ENCODE peak calls at places on chromosomes 16 and 17, in four cellular contexts. U is ovary, K is A549, W is body of pancreas. N is an unnamed sample. For H3K4me1, the result is how much of the 10 kb centered on the place peaks cover.

GRCh38 chr17:30600062-30600829 is 123.0 kb downstream of the GOSR1 start:
- DNase-seq in U (peak), K (peak), W (peak), N (peak)

GRCh38 chr17:73278049-73278464 is 16.4 kb upstream of the CPSF4L start:
- DNase-seq in U (no peak), K (no peak), W (peak), N (no peak)

GRCh38 chr17:77924757-77925336 is 33.7 kb upstream of the TNRC6C start:
- DNase-seq in U (no peak), K (no peak), W (peak), N (no peak)

GRCh38 chr16:74480150-74481029 is 59.1 kb upstream of the CLEC18B start:
- DNase-seq in U (no peak), K (peak), W (peak), N (peak)

GRCh38 chr16:72091217-72091616 is 2.2 kb downstream of the TXNL4B start:
- DNase-seq in U (no peak), K (no peak), W (no peak), N (no peak)

GRCh38 chr16:77834600-77834963 is 46.2 kb downstream of the VAT1L start:
- DNase-seq in U (no peak), K (no peak), W (no peak), N (peak)

GRCh38 chr17:60106377-60107059 is 27.8 kb upstream of the HEATR6 start:
- DNase-seq in U (no peak), K (no peak), W (no peak), N (no peak)

GRCh38 chr17:74042744-74043486 is 160.6 kb upstream of the RPL38 start:
- DNase-seq in U (no peak), K (peak), W (no peak), N (peak)

GRCh38 chr16:30725465-30725792 is 22.8 kb upstream of the PHKG2 start:
- DNase-seq in U (no peak), K (no peak), W (no peak), N (no peak)

GRCh38 chr17:44828919-44829557 is 1.0 kb downstream of the GJC1 start:
- DNase-seq in U (no peak), K (peak), W (no peak), N (no peak)

DNA sequence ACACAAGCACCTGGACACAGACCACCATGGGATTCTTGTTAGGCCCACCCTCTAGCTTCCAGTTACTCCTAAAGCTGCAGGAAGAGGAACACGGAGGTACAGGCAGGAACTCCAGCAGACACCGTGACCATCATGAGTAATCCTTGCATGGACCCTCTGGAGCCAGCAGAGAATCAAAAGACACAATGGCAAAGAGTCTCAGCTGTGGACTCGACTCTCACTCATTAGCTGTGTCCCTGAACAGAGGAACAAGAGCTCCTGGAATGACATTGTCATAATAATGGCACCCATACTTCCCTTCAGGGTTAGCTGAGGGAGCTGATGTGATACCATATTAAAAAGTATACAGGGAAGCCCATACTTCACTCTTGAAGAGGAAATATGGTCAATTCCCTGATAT is 176.3 kb upstream of the ASIC2 start:
- DNase-seq in U (no peak), K (no peak), W (no peak), N (no peak)
- H3K27ac ChIP-seq in U (no peak), K (no peak), W (no peak), N (no peak)

GRCh38 chr16:12354296-12354818 is 377.8 kb downstream of the SNX29 start:
- DNase-seq in U (no peak), K (no peak), W (no peak), N (no peak)

GRCh38 chr16:12361016-12361415 is 384.5 kb downstream of the SNX29 start:
- DNase-seq in U (no peak), K (no peak), W (no peak), N (no peak)

GRCh38 chr16:12360240-12360639 is 383.7 kb downstream of the SNX29 start:
- DNase-seq in U (no peak), K (no peak), W (no peak), N (no peak)

GRCh38 chr16:12358898-12359297 is 382.4 kb downstream of the SNX29 start:
- DNase-seq in U (no peak), K (no peak), W (no peak), N (peak)

GRCh38 chr16:12356622-12357365 is 380.3 kb downstream of the SNX29 start:
- DNase-seq in U (no peak), K (no peak), W (no peak), N (no peak)
- TF ChIP-seq CTCF in U (no peak), K (no peak), W (no peak), N (no peak)

GRCh38 chr16:84568066-84568465 is 49.8 kb downstream of the COTL1 start:
- DNase-seq in U (no peak), K (no peak), W (no peak), N (no peak)
- H3K4me1 ChIP-seq in U (under half), K (under half), W (under half), N (under half)

GRCh38 chr16:12805091-12805490 is 1.4 kb upstream of the CPPED1 start:
- DNase-seq in U (no peak), K (no peak), W (no peak), N (no peak)
- H3K27ac ChIP-seq in U (no peak), K (no peak), W (no peak), N (no peak)

GRCh38 chr17:41456206-41456605 is 11.0 kb downstream of the KRT32 start:
- DNase-seq in U (no peak), K (peak), W (no peak), N (no peak)
- TF ChIP-seq CTCF in U (no peak), K (no peak), W (no peak), N (peak)

DNA sequence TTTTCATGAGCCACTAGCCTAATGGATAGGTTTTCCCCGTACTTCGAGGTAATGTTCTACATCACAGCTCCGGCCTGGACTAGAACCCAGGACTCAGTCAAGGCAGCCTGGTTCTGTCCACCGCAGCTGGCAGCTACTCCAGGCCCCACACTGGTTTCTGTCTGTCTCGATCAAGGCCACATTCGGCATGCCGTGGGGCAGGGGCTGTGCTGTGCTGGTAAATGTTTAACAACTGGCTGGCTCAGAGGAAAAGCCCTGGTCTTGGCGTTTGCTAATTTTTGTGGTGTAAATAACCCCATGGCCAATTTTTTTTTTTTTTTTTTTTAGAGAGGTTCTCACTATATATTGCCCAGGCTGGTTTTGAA is 433 bp upstream of the DRC7 start:
- DNase-seq in U (no peak), K (no peak), W (peak), N (no peak)
- H3K4me1 ChIP-seq in U (under half), K (under half), W (half or more), N (under half)

DNA sequence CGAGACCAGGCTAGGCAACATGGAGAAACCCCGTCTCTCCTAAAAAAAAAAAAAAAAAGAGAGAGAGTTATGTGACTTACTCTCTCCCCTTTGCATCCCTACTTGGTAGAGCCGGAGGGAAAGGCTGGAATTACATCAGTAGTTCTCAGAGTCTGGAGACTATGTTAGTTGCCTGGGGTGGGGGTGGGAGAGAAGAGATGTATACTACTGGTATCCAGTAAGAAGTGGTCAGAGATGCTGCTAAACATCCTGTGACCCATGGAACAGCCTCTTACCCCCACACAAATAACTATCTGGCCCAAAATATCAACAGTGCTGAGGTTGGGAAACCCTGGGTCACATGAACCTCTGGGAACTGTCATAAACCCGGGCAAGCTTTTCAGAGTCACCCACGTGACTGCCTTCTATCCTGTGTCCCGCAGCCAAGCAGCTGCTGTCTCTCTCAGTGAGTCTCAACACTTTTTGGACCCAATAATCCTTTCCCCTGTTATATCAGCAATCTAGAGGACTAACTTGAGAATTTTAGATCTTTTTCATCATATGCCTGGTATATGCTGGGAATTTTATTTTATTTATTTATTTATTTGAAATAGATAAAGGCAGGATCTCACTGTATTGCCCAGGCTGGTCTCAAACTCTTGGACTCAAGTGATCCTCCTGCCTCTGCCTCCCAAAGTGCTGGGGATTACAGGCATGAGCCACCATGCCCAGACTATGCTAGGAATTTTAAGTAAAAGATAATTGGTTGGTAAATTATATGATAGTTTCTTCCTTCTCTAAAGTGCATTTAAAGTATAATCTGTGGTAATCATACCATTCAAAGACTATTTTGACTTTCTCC is 8.7 kb downstream of the EIF1 start:
- DNase-seq in U (peak), K (no peak), W (peak), N (no peak)
- H3K27ac ChIP-seq in U (no peak), K (no peak), W (peak), N (no peak)

DNA sequence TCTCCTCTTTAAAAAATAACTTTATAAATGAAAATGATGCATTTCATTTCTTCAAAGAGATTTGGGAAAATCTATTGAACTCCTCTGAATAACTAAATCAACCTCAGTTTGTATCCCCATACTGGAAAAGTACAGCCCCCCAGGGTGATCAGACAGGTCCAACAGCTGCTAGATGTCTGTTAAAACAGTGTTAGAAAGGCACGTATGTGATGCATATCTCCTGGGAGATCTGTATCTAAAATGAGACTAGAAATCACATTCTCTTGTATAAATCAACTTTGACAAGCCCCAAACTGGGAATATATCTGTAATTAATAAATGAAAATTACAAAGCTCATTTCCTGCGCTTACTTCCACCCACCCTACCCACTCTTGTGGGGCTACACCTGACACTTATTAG is 3.8 kb upstream of the KIF2B start:
- DNase-seq in U (no peak), K (no peak), W (no peak), N (no peak)
- TF ChIP-seq CTCF in U (no peak), K (no peak), W (no peak), N (no peak)